ENCODE peak calls at places on chromosomes 6 and 20, in seven cellular contexts. X is uterus, N is body of pancreas, G is DND-41, B is tibial artery, I is mesothelial cell of epicardium, F is GM13976. H is an unnamed sample.

GRCh38 chr20:23928788-23929187 is 49.2 kb upstream of the CST5 start:
- DNase-seq in B (no peak), G (peak; percentile 53), N (no peak), F (no peak), X (no peak), I (no peak), H (no peak)

GRCh38 chr6:8513174-8513573 is 77.8 kb upstream of the SLC35B3 start:
- DNase-seq in N (no peak), B (no peak), X (no peak), G (no peak), I (no peak), F (no peak), H (no peak)

GRCh38 chr20:57882451-57883161 is 172.8 kb upstream of the PMEPA1 start:
- DNase-seq in N (no peak), X (no peak), I (no peak), F (no peak), B (no peak), G (no peak), H (no peak)

GRCh38 chr6:127503022-127503421 is 16.1 kb downstream of the MTCL3 start:
- DNase-seq in I (no peak), N (no peak), F (no peak), G (no peak), B (no peak), X (no peak), H (no peak)

GRCh38 chr6:91786474-91787184 is 1199.8 kb upstream of the MAP3K7 start:
- DNase-seq in N (no peak), I (no peak), F (no peak), B (no peak), G (no peak), X (no peak), H (no peak)

GRCh38 chr6:135360222-135360621 is 137.3 kb downstream of the AHI1 start:
- DNase-seq in I (no peak), N (no peak), B (no peak), G (no peak), X (no peak), F (no peak), H (no peak)

GRCh38 chr6:85752602-85753001 is 109.9 kb upstream of the SYNCRIP start:
- DNase-seq in G (no peak), B (no peak), X (no peak), N (no peak), F (no peak), I (no peak), H (no peak)

GRCh38 chr20:57442888-57443239 is 51.7 kb downstream of the RBM38 start:
- DNase-seq in X (no peak), G (no peak), I (no peak), N (peak; percentile 91), B (no peak), F (no peak), H (no peak)

GRCh38 chr6:155292711-155293110 is 21.6 kb downstream of the TFB1M start:
- DNase-seq in N (no peak), F (no peak), I (no peak), G (no peak), X (no peak), B (no peak), H (no peak)

GRCh38 chr6:2108700-2109306 is 136.6 kb downstream of the GMDS start:
- DNase-seq in G (no peak), X (no peak), I (no peak), N (no peak), F (no peak), B (no peak), H (no peak)

GRCh38 chr6:8529250-8529649 is 93.9 kb upstream of the SLC35B3 start:
- DNase-seq in G (no peak), N (no peak), I (no peak), X (no peak), B (no peak), F (no peak), H (no peak)

GRCh38 chr6:5205877-5206840 is 54.6 kb downstream of the LYRM4 start:
- DNase-seq in I (peak; percentile 34), B (peak; percentile 67), X (peak; percentile 81), N (peak; percentile 75), F (no peak), G (no peak), H (peak; percentile 67)

GRCh38 chr20:52094693-52095092 is 96.9 kb downstream of the ZFP64 start:
- DNase-seq in G (no peak), N (no peak), X (no peak), F (no peak), B (no peak), I (no peak), H (no peak)

GRCh38 chr6:37006793-37007339 is 1.4 kb downstream of the FGD2 start:
- DNase-seq in G (no peak), N (no peak), I (no peak), X (no peak), B (no peak), F (no peak), H (no peak)

GRCh38 chr20:47032969-47033578 is 138.4 kb downstream of the EYA2 start:
- DNase-seq in F (no peak), N (no peak), B (no peak), X (no peak), G (no peak), I (no peak), H (no peak)

GRCh38 chr6:20366082-20366834 is 35.4 kb upstream of the E2F3 start:
- DNase-seq in G (peak; percentile 74), N (no peak), X (no peak), I (no peak), B (no peak), F (no peak), H (no peak)

GRCh38 chr6:150466196-150466595 is 97.4 kb downstream of the IYD start:
- DNase-seq in F (no peak), B (no peak), I (no peak), X (no peak), G (no peak), N (no peak), H (no peak)

GRCh38 chr6:126033696-126034095 is 47.4 kb downstream of the TRMT11 start:
- DNase-seq in B (peak; percentile 38), G (no peak), X (peak; percentile 70), N (peak; percentile 29), I (no peak), F (peak; percentile 23), H (no peak)

GRCh38 chr6:51450958-51451357 is 632.3 kb downstream of the TFAP2B start:
- DNase-seq in F (no peak), G (no peak), I (no peak), N (no peak), X (no peak), B (no peak), H (no peak)

GRCh38 chr6:166712554-166713228 is 85.6 kb upstream of the RPS6KA2 start:
- DNase-seq in F (no peak), N (no peak), G (no peak), I (no peak), X (no peak), B (no peak), H (no peak)
- TF ChIP-seq CTCF in F (no peak), N (no peak), G (no peak), I (no peak), X (no peak), B (no peak), H (no peak)

GRCh38 chr20:45154183-45154582 is 20.5 kb upstream of the PI3 start:
- DNase-seq in X (no peak), N (no peak), I (no peak), F (no peak), G (no peak), B (no peak), H (no peak)
- TF ChIP-seq CTCF in X (no peak), N (no peak), I (no peak), F (no peak), G (no peak), B (no peak), H (no peak)

GRCh38 chr20:286508-286907 is 4.0 kb downstream of the C20orf96 start:
- DNase-seq in F (no peak), N (no peak), I (no peak), X (no peak), G (no peak), B (no peak), H (no peak)

GRCh38 chr20:288956-289692 is 1.4 kb downstream of the C20orf96 start:
- DNase-seq in N (no peak), G (no peak), F (no peak), X (no peak), B (no peak), I (no peak), H (no peak)

GRCh38 chr20:289693-290080 is 863 bp downstream of the C20orf96 start:
- DNase-seq in G (no peak), B (no peak), N (no peak), F (no peak), X (no peak), I (no peak), H (no peak)

GRCh38 chr20:294602-295001 is 2.8 kb upstream of the ZCCHC3 start:
- DNase-seq in B (no peak), G (no peak), N (no peak), I (no peak), X (no peak), F (no peak), H (no peak)

DNA sequence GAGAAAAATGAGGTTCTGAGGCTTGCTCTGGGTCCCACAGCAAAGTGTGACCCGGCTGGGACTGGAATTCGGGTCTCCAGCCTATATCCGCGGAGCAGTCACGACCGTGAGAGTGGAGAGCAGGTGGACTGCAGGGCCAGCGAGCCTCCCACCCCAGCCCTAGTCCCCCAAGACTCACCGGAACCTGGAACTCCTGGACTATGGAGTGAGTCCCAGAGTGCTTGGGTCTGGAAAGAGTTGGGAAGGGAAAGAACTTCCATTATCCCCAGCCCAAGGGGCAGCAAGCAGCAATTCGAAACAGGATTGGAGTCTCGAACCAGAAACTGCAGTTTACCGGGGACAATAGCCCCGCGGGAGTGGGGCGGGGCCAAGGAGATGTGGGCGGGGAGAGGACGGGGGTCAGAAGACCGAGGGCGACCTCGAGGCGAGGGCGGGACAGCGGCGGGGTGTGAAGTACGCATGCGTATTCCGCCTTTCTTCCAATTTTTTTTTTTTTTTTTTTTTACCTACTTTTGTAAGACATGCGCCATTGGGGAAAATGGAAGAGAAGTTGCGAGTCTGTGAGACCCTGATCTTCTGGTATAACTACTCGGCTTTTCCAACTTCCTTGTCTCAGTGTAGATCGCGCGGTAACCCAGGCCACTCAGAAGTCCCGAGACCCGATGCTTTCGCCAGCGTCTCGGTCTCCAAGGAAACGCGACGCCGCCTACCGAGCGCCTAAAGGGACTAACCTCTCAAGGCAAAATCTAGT is at the start of gene C20orf96:
- DNase-seq in N (peak; percentile 94), F (peak; percentile 97), I (peak; percentile 75), B (peak; percentile 91), X (peak; percentile 91), G (peak; percentile 92), H (peak; percentile 93)
- TF ChIP-seq CTCF in N (no peak), F (peak; percentile 15), I (no peak), B (peak; percentile 50), X (peak; percentile 54), G (peak; percentile 40), H (peak; percentile 58)

GRCh38 chr6:156752666-156753301 is 24.4 kb upstream of the ARID1B start:
- DNase-seq in X (no peak), N (peak; percentile 74), I (no peak), F (peak; percentile 43), G (no peak), B (no peak), H (no peak)
- TF ChIP-seq CTCF in X (no peak), N (peak; percentile 38), I (no peak), F (no peak), G (no peak), B (no peak), H (peak; percentile 45)

H was measured in left ventricle myocardium inferior.